ENCODE peak calls at places on chromosomes 16 and 17, in seven cellular contexts. One of them, this sample, is unnamed.

GRCh38 chr16:11806721-11807120 is 9.7 kb upstream of the ZC3H7A start:
- DNase-seq in A172: no peak
- DNase-seq in C1 segment of cervical spinal cord: no peak
- DNase-seq in germinal center: no peak
- DNase-seq in AG09309: peak
- DNase-seq in glutamatergic neuron: no peak
- DNase-seq in NCI-H774: no peak
- DNase-seq in this sample: no peak

GRCh38 chr17:33862772-33863602 is 392.1 kb upstream of the CCL2 start:
- DNase-seq in germinal center: no peak
- DNase-seq in AG09309: no peak
- DNase-seq in NCI-H774: no peak
- DNase-seq in A172: no peak
- DNase-seq in glutamatergic neuron: no peak
- DNase-seq in C1 segment of cervical spinal cord: no peak
- DNase-seq in this sample: no peak

GRCh38 chr16:31149894-31150890 is at the start of gene PRSS36:
- DNase-seq in glutamatergic neuron: no peak
- DNase-seq in AG09309: no peak
- DNase-seq in A172: no peak
- DNase-seq in NCI-H774: no peak
- DNase-seq in C1 segment of cervical spinal cord: no peak
- DNase-seq in germinal center: peak
- DNase-seq in this sample: peak

GRCh38 chr16:87824991-87825841 is 44.1 kb downstream of the SLC7A5 start:
- DNase-seq in AG09309: no peak
- DNase-seq in NCI-H774: no peak
- DNase-seq in A172: no peak
- DNase-seq in glutamatergic neuron: no peak
- DNase-seq in C1 segment of cervical spinal cord: no peak
- DNase-seq in germinal center: no peak
- DNase-seq in this sample: no peak

GRCh38 chr17:78844301-78845005 is 3.8 kb upstream of the USP36 start:
- DNase-seq in AG09309: no peak
- DNase-seq in A172: peak
- DNase-seq in C1 segment of cervical spinal cord: no peak
- DNase-seq in germinal center: no peak
- DNase-seq in NCI-H774: no peak
- DNase-seq in glutamatergic neuron: no peak
- DNase-seq in this sample: no peak

GRCh38 chr16:80387308-80387921 is 153.4 kb upstream of the DYNLRB2 start:
- DNase-seq in glutamatergic neuron: no peak
- DNase-seq in germinal center: no peak
- DNase-seq in NCI-H774: no peak
- DNase-seq in C1 segment of cervical spinal cord: no peak
- DNase-seq in AG09309: no peak
- DNase-seq in A172: no peak
- DNase-seq in this sample: no peak

GRCh38 chr16:19094542-19095365 is 19.0 kb upstream of the ITPRIPL2 start:
- DNase-seq in AG09309: no peak
- DNase-seq in NCI-H774: no peak
- DNase-seq in A172: no peak
- DNase-seq in germinal center: no peak
- DNase-seq in glutamatergic neuron: no peak
- DNase-seq in C1 segment of cervical spinal cord: no peak
- DNase-seq in this sample: peak

GRCh38 chr16:20612551-20613470 is 36.6 kb upstream of the ACSM2B start:
- DNase-seq in C1 segment of cervical spinal cord: no peak
- DNase-seq in glutamatergic neuron: no peak
- DNase-seq in A172: no peak
- DNase-seq in germinal center: no peak
- DNase-seq in NCI-H774: no peak
- DNase-seq in AG09309: no peak
- DNase-seq in this sample: no peak

GRCh38 chr16:29745853-29746345 is at the start of gene C16orf54:
- DNase-seq in germinal center: peak
- DNase-seq in glutamatergic neuron: no peak
- DNase-seq in A172: no peak
- DNase-seq in NCI-H774: no peak
- DNase-seq in AG09309: no peak
- DNase-seq in C1 segment of cervical spinal cord: no peak
- DNase-seq in this sample: peak

GRCh38 chr17:77990301-77990700 is 31.8 kb downstream of the TNRC6C start:
- DNase-seq in A172: no peak
- DNase-seq in NCI-H774: no peak
- DNase-seq in germinal center: no peak
- DNase-seq in C1 segment of cervical spinal cord: no peak
- DNase-seq in AG09309: no peak
- DNase-seq in glutamatergic neuron: no peak
- DNase-seq in this sample: no peak

GRCh38 chr17:35733366-35733765 is 1.9 kb downstream of the RASL10B start:
- DNase-seq in AG09309: no peak
- DNase-seq in glutamatergic neuron: no peak
- DNase-seq in C1 segment of cervical spinal cord: no peak
- DNase-seq in germinal center: no peak
- DNase-seq in A172: no peak
- DNase-seq in NCI-H774: no peak
- DNase-seq in this sample: no peak

GRCh38 chr16:85028638-85029412 is 1.2 kb downstream of the KIAA0513 start:
- DNase-seq in C1 segment of cervical spinal cord: no peak
- DNase-seq in NCI-H774: no peak
- DNase-seq in glutamatergic neuron: peak
- DNase-seq in A172: peak
- DNase-seq in germinal center: peak
- DNase-seq in AG09309: no peak
- DNase-seq in this sample: peak

GRCh38 chr17:3719265-3719664 is 4.4 kb upstream of the HASPIN start:
- DNase-seq in A172: no peak
- DNase-seq in AG09309: no peak
- DNase-seq in germinal center: no peak
- DNase-seq in NCI-H774: no peak
- DNase-seq in glutamatergic neuron: no peak
- DNase-seq in C1 segment of cervical spinal cord: no peak
- DNase-seq in this sample: no peak

GRCh38 chr17:31085563-31085962 is 9.2 kb upstream of the NF1 start:
- DNase-seq in A172: no peak
- DNase-seq in NCI-H774: no peak
- DNase-seq in C1 segment of cervical spinal cord: no peak
- DNase-seq in glutamatergic neuron: no peak
- DNase-seq in AG09309: no peak
- DNase-seq in germinal center: no peak
- DNase-seq in this sample: no peak

GRCh38 chr17:66637491-66637890 is 197.4 kb upstream of the CACNG5 start:
- DNase-seq in germinal center: no peak
- DNase-seq in glutamatergic neuron: no peak
- DNase-seq in A172: peak
- DNase-seq in C1 segment of cervical spinal cord: no peak
- DNase-seq in AG09309: no peak
- DNase-seq in NCI-H774: no peak
- DNase-seq in this sample: no peak

GRCh38 chr16:15900357-15900756 is 12.0 kb upstream of the CEP20 start:
- DNase-seq in C1 segment of cervical spinal cord: no peak
- DNase-seq in glutamatergic neuron: no peak
- DNase-seq in NCI-H774: no peak
- DNase-seq in germinal center: no peak
- DNase-seq in AG09309: no peak
- DNase-seq in A172: no peak
- DNase-seq in this sample: no peak

GRCh38 chr17:1031711-1032110 is 34.8 kb downstream of the TIMM22 start:
- DNase-seq in glutamatergic neuron: peak
- DNase-seq in A172: no peak
- DNase-seq in AG09309: no peak
- DNase-seq in germinal center: no peak
- DNase-seq in NCI-H774: no peak
- DNase-seq in C1 segment of cervical spinal cord: no peak
- DNase-seq in this sample: peak

GRCh38 chr16:49513040-49513439 is 139.4 kb downstream of the C16orf78 start:
- DNase-seq in AG09309: no peak
- DNase-seq in A172: no peak
- DNase-seq in glutamatergic neuron: no peak
- DNase-seq in NCI-H774: no peak
- DNase-seq in germinal center: peak
- DNase-seq in C1 segment of cervical spinal cord: no peak
- DNase-seq in this sample: no peak

GRCh38 chr16:46702030-46702429 is 12.6 kb downstream of the ORC6 start:
- DNase-seq in A172: no peak
- DNase-seq in germinal center: no peak
- DNase-seq in C1 segment of cervical spinal cord: no peak
- DNase-seq in glutamatergic neuron: no peak
- DNase-seq in NCI-H774: no peak
- DNase-seq in AG09309: no peak
- DNase-seq in this sample: no peak

GRCh38 chr16:65377131-65377649 is 255.3 kb upstream of the CDH11 start:
- DNase-seq in AG09309: no peak
- DNase-seq in A172: no peak
- DNase-seq in glutamatergic neuron: no peak
- DNase-seq in C1 segment of cervical spinal cord: no peak
- DNase-seq in NCI-H774: no peak
- DNase-seq in germinal center: no peak
- DNase-seq in this sample: no peak

GRCh38 chr17:82234211-82235055 is 5.6 kb downstream of the SLC16A3 start:
- DNase-seq in C1 segment of cervical spinal cord: no peak
- DNase-seq in germinal center: no peak
- DNase-seq in AG09309: no peak
- DNase-seq in A172: no peak
- DNase-seq in NCI-H774: no peak
- DNase-seq in glutamatergic neuron: no peak
- DNase-seq in this sample: no peak

GRCh38 chr16:51734220-51734619 is 583.1 kb upstream of the SALL1 start:
- DNase-seq in AG09309: no peak
- DNase-seq in A172: no peak
- DNase-seq in NCI-H774: peak
- DNase-seq in glutamatergic neuron: no peak
- DNase-seq in C1 segment of cervical spinal cord: no peak
- DNase-seq in germinal center: no peak
- DNase-seq in this sample: no peak

GRCh38 chr17:72390675-72391501 is 270.1 kb downstream of the SOX9 start:
- DNase-seq in glutamatergic neuron: no peak
- DNase-seq in AG09309: no peak
- DNase-seq in germinal center: no peak
- DNase-seq in C1 segment of cervical spinal cord: no peak
- DNase-seq in NCI-H774: no peak
- DNase-seq in A172: peak
- DNase-seq in this sample: no peak

GRCh38 chr17:965311-965989 is 14.1 kb downstream of the NXN start:
- DNase-seq in glutamatergic neuron: no peak
- DNase-seq in C1 segment of cervical spinal cord: no peak
- DNase-seq in AG09309: no peak
- DNase-seq in NCI-H774: no peak
- DNase-seq in germinal center: no peak
- DNase-seq in A172: no peak
- DNase-seq in this sample: no peak

GRCh38 chr16:86035906-86036305 is 136.9 kb downstream of the IRF8 start:
- DNase-seq in A172: no peak
- DNase-seq in glutamatergic neuron: no peak
- DNase-seq in NCI-H774: no peak
- DNase-seq in AG09309: no peak
- DNase-seq in C1 segment of cervical spinal cord: no peak
- DNase-seq in germinal center: no peak
- DNase-seq in this sample: no peak

GRCh38 chr16:2082171-2082982 is 34.6 kb downstream of the TSC2 start:
- DNase-seq in NCI-H774: peak
- DNase-seq in germinal center: no peak
- DNase-seq in A172: no peak
- DNase-seq in glutamatergic neuron: no peak
- DNase-seq in AG09309: no peak
- DNase-seq in C1 segment of cervical spinal cord: no peak
- DNase-seq in this sample: peak

GRCh38 chr17:78889525-78889924 is 13.5 kb downstream of the CEP295NL start:
- DNase-seq in germinal center: peak
- DNase-seq in A172: no peak
- DNase-seq in AG09309: no peak
- DNase-seq in C1 segment of cervical spinal cord: no peak
- DNase-seq in NCI-H774: no peak
- DNase-seq in glutamatergic neuron: no peak
- DNase-seq in this sample: peak

GRCh38 chr16:77385481-77385880 is 49.4 kb downstream of the ADAMTS18 start:
- DNase-seq in germinal center: no peak
- DNase-seq in NCI-H774: no peak
- DNase-seq in A172: no peak
- DNase-seq in glutamatergic neuron: peak
- DNase-seq in C1 segment of cervical spinal cord: no peak
- DNase-seq in AG09309: no peak
- DNase-seq in this sample: no peak

GRCh38 chr17:32593003-32593402 is 106.2 kb downstream of the CDK5R1 start:
- DNase-seq in NCI-H774: no peak
- DNase-seq in germinal center: no peak
- DNase-seq in glutamatergic neuron: no peak
- DNase-seq in AG09309: no peak
- DNase-seq in C1 segment of cervical spinal cord: no peak
- DNase-seq in A172: no peak
- DNase-seq in this sample: no peak

GRCh38 chr17:57895382-57896060 is 45.7 kb upstream of the MRPS23 start:
- DNase-seq in AG09309: no peak
- DNase-seq in A172: no peak
- DNase-seq in NCI-H774: peak
- DNase-seq in glutamatergic neuron: no peak
- DNase-seq in germinal center: no peak
- DNase-seq in C1 segment of cervical spinal cord: no peak
- DNase-seq in this sample: no peak

GRCh38 chr17:36068524-36068923 is 4.5 kb downstream of the CCL18 start:
- DNase-seq in NCI-H774: no peak
- DNase-seq in AG09309: no peak
- DNase-seq in C1 segment of cervical spinal cord: no peak
- DNase-seq in glutamatergic neuron: no peak
- DNase-seq in A172: no peak
- DNase-seq in germinal center: no peak
- DNase-seq in this sample: no peak

GRCh38 chr17:29788045-29788444 is 142.0 kb downstream of the SSH2 start:
- DNase-seq in A172: no peak
- DNase-seq in germinal center: no peak
- DNase-seq in NCI-H774: no peak
- DNase-seq in AG09309: no peak
- DNase-seq in glutamatergic neuron: no peak
- DNase-seq in C1 segment of cervical spinal cord: no peak
- DNase-seq in this sample: no peak

GRCh38 chr16:15836965-15837611 is 19.7 kb downstream of the MYH11 start:
- DNase-seq in NCI-H774: no peak
- DNase-seq in A172: no peak
- DNase-seq in AG09309: no peak
- DNase-seq in C1 segment of cervical spinal cord: no peak
- DNase-seq in germinal center: no peak
- DNase-seq in glutamatergic neuron: no peak
- DNase-seq in this sample: no peak

GRCh38 chr17:48997827-48998556 is 807 bp downstream of the IGF2BP1 start:
- DNase-seq in germinal center: peak
- DNase-seq in NCI-H774: no peak
- DNase-seq in AG09309: no peak
- DNase-seq in A172: peak
- DNase-seq in glutamatergic neuron: peak
- DNase-seq in C1 segment of cervical spinal cord: no peak
- DNase-seq in this sample: no peak

GRCh38 chr16:9099131-9099625 is 7.7 kb downstream of the HAPSTR1 start:
- DNase-seq in C1 segment of cervical spinal cord: no peak
- DNase-seq in AG09309: no peak
- DNase-seq in A172: no peak
- DNase-seq in glutamatergic neuron: no peak
- DNase-seq in NCI-H774: no peak
- DNase-seq in germinal center: no peak
- DNase-seq in this sample: no peak

GRCh38 chr17:29682987-29683386 is 60.3 kb upstream of the CORO6 start:
- DNase-seq in C1 segment of cervical spinal cord: no peak
- DNase-seq in germinal center: no peak
- DNase-seq in AG09309: no peak
- DNase-seq in glutamatergic neuron: no peak
- DNase-seq in A172: no peak
- DNase-seq in NCI-H774: no peak
- DNase-seq in this sample: no peak

This sample was measured in transverse colon.